ENCODE peak calls at places on chromosomes 6 and 20, in ten cellular contexts. One of them, this sample, is unnamed.

GRCh38 chr6:30914854-30915590 is 984 bp downstream of the VARS2 start:
- DNase-seq in tibial artery: no peak
- DNase-seq in M059J: no peak
- DNase-seq in iPS DF 19.7: no peak
- DNase-seq in heart left ventricle: no peak
- DNase-seq in NCI-H1092 treated with DMSO at 0.1 percent for 48 hours: no peak
- DNase-seq in activated gamma-delta T cell treated with Interleukin-2 at 50 U/mL for 16 hours: no peak
- DNase-seq in OCI-LY7: peak; percentile 35
- DNase-seq in bronchial epithelial cell: no peak
- DNase-seq in stimulated activated CD4-positive, alpha-beta T cell treated with anti-CD3 and anti-CD28 coated beads, Interleukin-2, amount 100 ng/mL, for 4 hours: no peak
- DNase-seq in this sample: no peak

GRCh38 chr20:58175836-58176235 is 52.6 kb downstream of the ANKRD60 start:
- DNase-seq in bronchial epithelial cell: no peak
- DNase-seq in OCI-LY7: no peak
- DNase-seq in M059J: no peak
- DNase-seq in tibial artery: no peak
- DNase-seq in NCI-H1092 treated with DMSO at 0.1 percent for 48 hours: no peak
- DNase-seq in iPS DF 19.7: no peak
- DNase-seq in heart left ventricle: no peak
- DNase-seq in activated gamma-delta T cell treated with Interleukin-2 at 50 U/mL for 16 hours: no peak
- DNase-seq in stimulated activated CD4-positive, alpha-beta T cell treated with anti-CD3 and anti-CD28 coated beads, Interleukin-2, amount 100 ng/mL, for 4 hours: no peak
- DNase-seq in this sample: no peak

GRCh38 chr20:36812601-36813000 is 39.0 kb upstream of the DSN1 start:
- DNase-seq in NCI-H1092 treated with DMSO at 0.1 percent for 48 hours: no peak
- DNase-seq in activated gamma-delta T cell treated with Interleukin-2 at 50 U/mL for 16 hours: no peak
- DNase-seq in stimulated activated CD4-positive, alpha-beta T cell treated with anti-CD3 and anti-CD28 coated beads, Interleukin-2, amount 100 ng/mL, for 4 hours: no peak
- DNase-seq in tibial artery: no peak
- DNase-seq in iPS DF 19.7: no peak
- DNase-seq in M059J: no peak
- DNase-seq in OCI-LY7: no peak
- DNase-seq in heart left ventricle: no peak
- DNase-seq in bronchial epithelial cell: no peak
- DNase-seq in this sample: no peak

GRCh38 chr20:23132930-23133559 is 46.9 kb upstream of the CD93 start:
- DNase-seq in activated gamma-delta T cell treated with Interleukin-2 at 50 U/mL for 16 hours: no peak
- DNase-seq in NCI-H1092 treated with DMSO at 0.1 percent for 48 hours: no peak
- DNase-seq in M059J: no peak
- DNase-seq in bronchial epithelial cell: no peak
- DNase-seq in tibial artery: peak; percentile 65
- DNase-seq in stimulated activated CD4-positive, alpha-beta T cell treated with anti-CD3 and anti-CD28 coated beads, Interleukin-2, amount 100 ng/mL, for 4 hours: no peak
- DNase-seq in heart left ventricle: no peak
- DNase-seq in OCI-LY7: no peak
- DNase-seq in iPS DF 19.7: no peak
- DNase-seq in this sample: no peak

GRCh38 chr6:73134588-73134987 is 90.7 kb downstream of the KHDC1L start:
- DNase-seq in heart left ventricle: peak; percentile 52
- DNase-seq in bronchial epithelial cell: peak; percentile 7
- DNase-seq in tibial artery: no peak
- DNase-seq in iPS DF 19.7: peak; percentile 72
- DNase-seq in NCI-H1092 treated with DMSO at 0.1 percent for 48 hours: no peak
- DNase-seq in activated gamma-delta T cell treated with Interleukin-2 at 50 U/mL for 16 hours: no peak
- DNase-seq in M059J: peak; percentile 65
- DNase-seq in stimulated activated CD4-positive, alpha-beta T cell treated with anti-CD3 and anti-CD28 coated beads, Interleukin-2, amount 100 ng/mL, for 4 hours: no peak
- DNase-seq in OCI-LY7: peak; percentile 23
- DNase-seq in this sample: peak; percentile 3

GRCh38 chr20:38987777-38988176 is 25.6 kb downstream of the DHX35 start:
- DNase-seq in heart left ventricle: no peak
- DNase-seq in activated gamma-delta T cell treated with Interleukin-2 at 50 U/mL for 16 hours: no peak
- DNase-seq in bronchial epithelial cell: no peak
- DNase-seq in OCI-LY7: peak; percentile 20
- DNase-seq in M059J: no peak
- DNase-seq in tibial artery: no peak
- DNase-seq in iPS DF 19.7: no peak
- DNase-seq in stimulated activated CD4-positive, alpha-beta T cell treated with anti-CD3 and anti-CD28 coated beads, Interleukin-2, amount 100 ng/mL, for 4 hours: no peak
- DNase-seq in NCI-H1092 treated with DMSO at 0.1 percent for 48 hours: no peak
- DNase-seq in this sample: no peak

GRCh38 chr6:15586528-15586927 is 76.3 kb downstream of the DTNBP1 start:
- DNase-seq in heart left ventricle: no peak
- DNase-seq in OCI-LY7: no peak
- DNase-seq in iPS DF 19.7: no peak
- DNase-seq in tibial artery: no peak
- DNase-seq in NCI-H1092 treated with DMSO at 0.1 percent for 48 hours: no peak
- DNase-seq in activated gamma-delta T cell treated with Interleukin-2 at 50 U/mL for 16 hours: no peak
- DNase-seq in M059J: peak; percentile 34
- DNase-seq in bronchial epithelial cell: peak; percentile 6
- DNase-seq in stimulated activated CD4-positive, alpha-beta T cell treated with anti-CD3 and anti-CD28 coated beads, Interleukin-2, amount 100 ng/mL, for 4 hours: no peak
- DNase-seq in this sample: no peak

GRCh38 chr20:61353261-61353995 is 101.4 kb downstream of the CDH4 start:
- DNase-seq in heart left ventricle: no peak
- DNase-seq in NCI-H1092 treated with DMSO at 0.1 percent for 48 hours: no peak
- DNase-seq in M059J: peak; percentile 81
- DNase-seq in activated gamma-delta T cell treated with Interleukin-2 at 50 U/mL for 16 hours: no peak
- DNase-seq in bronchial epithelial cell: peak; percentile 51
- DNase-seq in stimulated activated CD4-positive, alpha-beta T cell treated with anti-CD3 and anti-CD28 coated beads, Interleukin-2, amount 100 ng/mL, for 4 hours: no peak
- DNase-seq in iPS DF 19.7: no peak
- DNase-seq in OCI-LY7: no peak
- DNase-seq in tibial artery: no peak
- DNase-seq in this sample: no peak